ENCODE peak calls at places on chromosomes 5 and 9, in ten cellular contexts. D, L, N, Z, A, R, H, E, S and Q are unnamed samples.

GRCh38 chr9:4489562-4489918 is 728 bp upstream of the SLC1A1 start:
- DNase-seq in E (no peak), Z (no peak), S (peak; percentile 24), H (peak; percentile 38), A (peak; percentile 38), L (no peak), N (peak; percentile 43), R (no peak), D (no peak), Q (no peak)

GRCh38 chr9:96219615-96220257 is 82.2 kb downstream of the HSD17B3 start:
- DNase-seq in L (peak; percentile 62), N (no peak), R (peak; percentile 77), S (peak; percentile 12), H (peak; percentile 51), A (peak; percentile 18), E (no peak), D (no peak), Z (no peak), Q (peak; percentile 56)

GRCh38 chr9:2291980-2292704 is 277.0 kb downstream of the SMARCA2 start:
- DNase-seq in Z (no peak), E (no peak), S (peak; percentile 21), A (no peak), R (no peak), L (no peak), H (no peak), N (peak; percentile 55), D (peak; percentile 57), Q (no peak)

GRCh38 chr9:90793729-90794128 is 7.9 kb upstream of the SYK start:
- DNase-seq in D (no peak), R (no peak), L (no peak), S (no peak), Z (no peak), N (no peak), H (no peak), E (no peak), A (no peak), Q (no peak)

GRCh38 chr5:124736111-124736813 is 10.2 kb downstream of the ZNF608 start:
- DNase-seq in N (no peak), L (no peak), R (no peak), H (no peak), E (no peak), D (no peak), A (no peak), Z (no peak), S (peak; percentile 95), Q (no peak)

GRCh38 chr5:172410160-172410559 is 44.2 kb downstream of the SH3PXD2B start:
- DNase-seq in D (no peak), R (no peak), Z (no peak), L (no peak), E (no peak), A (no peak), S (peak; percentile 86), N (peak; percentile 95), H (no peak), Q (peak; percentile 39)

GRCh38 chr9:108517591-108518365 is 338.0 kb downstream of the ACTL7B start:
- DNase-seq in S (no peak), H (no peak), L (no peak), Z (no peak), R (no peak), E (no peak), N (no peak), A (no peak), D (no peak), Q (no peak)

GRCh38 chr5:172113036-172113435 is 75.0 kb downstream of the STK10 start:
- DNase-seq in Z (no peak), R (no peak), E (no peak), N (no peak), L (no peak), H (no peak), D (no peak), S (peak; percentile 73), A (no peak), Q (peak; percentile 96)

GRCh38 chr9:98216391-98216790 is 24.0 kb upstream of the CORO2A start:
- DNase-seq in S (no peak), H (no peak), R (no peak), E (no peak), Z (no peak), L (no peak), D (no peak), A (no peak), N (no peak), Q (no peak)

GRCh38 chr9:27126682-27127081 is 17.7 kb downstream of the TEK start:
- DNase-seq in E (no peak), D (no peak), S (no peak), N (no peak), A (no peak), H (no peak), R (no peak), L (no peak), Z (no peak), Q (no peak)

GRCh38 chr9:130271473-130271872 is 5.9 kb downstream of the HMCN2 start:
- DNase-seq in L (no peak), N (no peak), R (no peak), Z (no peak), E (no peak), S (no peak), A (no peak), H (no peak), D (no peak), Q (no peak)

GRCh38 chr9:95574866-95575553 is 58.2 kb upstream of the PTCH1 start:
- DNase-seq in L (no peak), S (no peak), D (no peak), N (no peak), A (no peak), H (no peak), R (no peak), Z (no peak), E (no peak), Q (no peak)

GRCh38 chr5:132261881-132262845 is 4.7 kb downstream of the PDLIM4 start:
- DNase-seq in Z (peak; percentile 69), L (no peak), H (no peak), S (no peak), N (no peak), A (no peak), D (no peak), R (peak; percentile 19), E (no peak), Q (no peak)

GRCh38 chr9:68640421-68641089 is 64.5 kb upstream of the PIP5K1B start:
- DNase-seq in D (no peak), S (no peak), E (no peak), H (no peak), N (no peak), R (no peak), A (no peak), Z (no peak), L (no peak), Q (no peak)

GRCh38 chr9:10015755-10016154 is 597.0 kb downstream of the PTPRD start:
- DNase-seq in S (no peak), H (no peak), A (no peak), L (no peak), D (no peak), R (no peak), N (no peak), Z (no peak), E (no peak), Q (no peak)

GRCh38 chr5:135489466-135490244 is 37.5 kb upstream of the TIFAB start:
- DNase-seq in D (no peak), N (no peak), L (no peak), R (no peak), H (no peak), A (peak; percentile 52), E (peak; percentile 22), Z (no peak), S (no peak), Q (no peak)

GRCh38 chr5:135488727-135489465 is 36.7 kb upstream of the TIFAB start:
- DNase-seq in H (no peak), N (peak; percentile 76), E (peak; percentile 77), R (no peak), S (peak; percentile 79), L (no peak), D (no peak), Z (peak; percentile 72), A (peak; percentile 80), Q (no peak)

GRCh38 chr5:135486679-135487395 is 34.7 kb upstream of the TIFAB start:
- DNase-seq in R (no peak), L (no peak), A (no peak), E (no peak), D (no peak), H (no peak), N (no peak), Z (no peak), S (no peak), Q (no peak)

GRCh38 chr5:135486131-135486530 is 34.0 kb upstream of the TIFAB start:
- DNase-seq in D (no peak), N (no peak), R (no peak), E (no peak), H (no peak), S (no peak), L (no peak), A (no peak), Z (no peak), Q (no peak)

GRCh38 chr5:135487839-135488514 is 35.8 kb upstream of the TIFAB start:
- DNase-seq in E (no peak), H (no peak), D (no peak), Z (peak; percentile 50), L (no peak), A (no peak), R (no peak), S (no peak), N (no peak), Q (no peak)
- TF ChIP-seq CTCF in E (no peak), H (no peak), D (no peak), Z (no peak), L (no peak), A (no peak), R (no peak), S (no peak), N (no peak), Q (no peak)

GRCh38 chr5:140635291-140636257 is 2.6 kb upstream of the CD14 start:
- DNase-seq in A (no peak), R (peak; percentile 2), H (no peak), S (no peak), L (no peak), E (no peak), N (no peak), D (no peak), Z (no peak), Q (peak; percentile 30)
- TF ChIP-seq CTCF in A (no peak), R (no peak), H (no peak), S (no peak), L (no peak), E (no peak), N (no peak), D (no peak), Z (no peak), Q (no peak)

DNA sequence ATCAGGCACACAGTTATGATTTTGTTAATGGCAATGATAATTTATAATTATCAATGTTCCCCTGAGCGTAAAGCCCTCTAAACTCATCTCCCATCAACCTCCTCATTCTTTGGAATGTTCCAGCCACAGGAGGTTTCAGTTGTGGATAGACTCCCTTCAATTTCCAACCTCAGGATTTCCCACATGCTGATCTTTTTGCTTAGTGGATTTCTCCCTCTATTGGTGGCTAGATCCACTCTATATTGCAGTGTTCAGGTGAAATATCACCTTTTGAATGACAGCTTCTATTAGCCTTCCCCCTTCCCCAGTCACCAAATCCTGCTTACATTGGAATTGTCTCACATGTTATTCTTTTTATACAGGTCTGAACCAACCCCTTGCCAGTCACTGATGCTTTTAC is 113.9 kb downstream of the CDH10 start:
- DNase-seq in Z (no peak), R (no peak), E (no peak), S (no peak), H (no peak), L (no peak), D (no peak), A (no peak), N (no peak), Q (no peak)
- TF ChIP-seq CTCF in Z (no peak), R (no peak), E (no peak), S (no peak), H (no peak), L (no peak), D (no peak), A (no peak), N (no peak), Q (no peak)

GRCh38 chr5:111697881-111698757 is 58.9 kb downstream of the NREP start:
- DNase-seq in Z (no peak), L (no peak), E (no peak), R (no peak), H (no peak), A (no peak), S (peak; percentile 53), D (no peak), N (peak; percentile 18), Q (peak; percentile 14)
- TF ChIP-seq CTCF in Z (no peak), L (no peak), E (no peak), R (no peak), H (peak; percentile 20), A (no peak), S (peak; percentile 32), D (peak; percentile 40), N (peak; percentile 21), Q (no peak)